ENCODE peak calls at places on chromosomes 7 and 10, in four cellular contexts. One of them, this sample, is unnamed.

GRCh38 chr10:129621694-129622093 is 154.7 kb downstream of the MGMT start:
- DNase-seq in ascending aorta: no peak
- DNase-seq in fibroblast of pulmonary artery: no peak
- DNase-seq in B cell: no peak
- DNase-seq in this sample: no peak

GRCh38 chr10:124875596-124875995 is 66.3 kb upstream of the ZRANB1 start:
- DNase-seq in ascending aorta: no peak
- DNase-seq in fibroblast of pulmonary artery: peak; percentile 42
- DNase-seq in B cell: no peak
- DNase-seq in this sample: no peak

GRCh38 chr10:78255796-78256638 is 222.4 kb downstream of the RPS24 start:
- DNase-seq in fibroblast of pulmonary artery: peak; percentile 97
- DNase-seq in B cell: no peak
- DNase-seq in ascending aorta: peak; percentile 64
- DNase-seq in this sample: no peak

GRCh38 chr10:70680899-70681730 is 8.8 kb downstream of the ADAMTS14 start:
- DNase-seq in B cell: no peak
- DNase-seq in fibroblast of pulmonary artery: no peak
- DNase-seq in ascending aorta: no peak
- DNase-seq in this sample: no peak

GRCh38 chr10:72158174-72158573 is 57.6 kb upstream of the ANAPC16 start:
- DNase-seq in ascending aorta: no peak
- DNase-seq in fibroblast of pulmonary artery: no peak
- DNase-seq in B cell: no peak
- DNase-seq in this sample: no peak

GRCh38 chr10:118832242-118832651 is 77.5 kb upstream of the CACUL1 start:
- DNase-seq in fibroblast of pulmonary artery: peak; percentile 64
- DNase-seq in B cell: no peak
- DNase-seq in ascending aorta: peak; percentile 18
- DNase-seq in this sample: no peak

GRCh38 chr7:151676759-151677158 is 157.1 kb upstream of the RHEB start:
- DNase-seq in fibroblast of pulmonary artery: no peak
- DNase-seq in B cell: no peak
- DNase-seq in ascending aorta: no peak
- DNase-seq in this sample: no peak

GRCh38 chr10:117804470-117805011 is 242.2 kb downstream of the RAB11FIP2 start:
- DNase-seq in B cell: no peak
- DNase-seq in fibroblast of pulmonary artery: no peak
- DNase-seq in ascending aorta: no peak
- DNase-seq in this sample: no peak

GRCh38 chr10:34815174-34816066 is at the start of gene PARD3:
- DNase-seq in ascending aorta: no peak
- DNase-seq in B cell: peak; percentile 43
- DNase-seq in fibroblast of pulmonary artery: peak; percentile 69
- DNase-seq in this sample: peak; percentile 65

GRCh38 chr7:131336956-131337355 is 9.3 kb downstream of the MKLN1 start:
- DNase-seq in fibroblast of pulmonary artery: peak; percentile 37
- DNase-seq in B cell: no peak
- DNase-seq in ascending aorta: no peak
- DNase-seq in this sample: no peak

GRCh38 chr7:104928721-104929400 is 85.1 kb upstream of the KMT2E start:
- DNase-seq in fibroblast of pulmonary artery: no peak
- DNase-seq in B cell: no peak
- DNase-seq in ascending aorta: no peak
- DNase-seq in this sample: no peak

GRCh38 chr10:130141878-130142277 is 5.7 kb downstream of the GLRX3 start:
- DNase-seq in B cell: no peak
- DNase-seq in fibroblast of pulmonary artery: no peak
- DNase-seq in ascending aorta: no peak
- DNase-seq in this sample: no peak

GRCh38 chr7:15561840-15562239 is at the start of gene AGMO:
- DNase-seq in B cell: no peak
- DNase-seq in fibroblast of pulmonary artery: peak; percentile 28
- DNase-seq in ascending aorta: no peak
- DNase-seq in this sample: no peak

DNA sequence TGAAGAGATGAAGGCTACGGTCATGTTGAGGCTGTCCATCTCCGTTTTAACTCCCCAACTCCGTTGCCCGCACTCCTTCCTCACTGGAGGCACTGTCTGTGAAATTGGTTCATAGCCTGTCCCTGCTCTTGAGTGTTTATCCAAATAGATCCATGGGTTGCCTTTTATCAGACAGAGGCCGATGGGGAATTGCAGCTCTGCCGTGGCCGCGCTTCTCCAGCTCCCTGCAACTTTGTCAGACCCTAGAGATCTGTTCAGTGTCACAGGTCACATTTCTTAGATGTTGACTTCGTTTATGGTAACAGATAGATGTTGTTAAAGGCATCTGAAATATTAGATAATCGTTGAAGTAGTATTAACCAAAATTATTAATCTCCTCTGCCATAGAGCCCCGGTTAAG is 14.7 kb downstream of the PPP2R2D start:
- DNase-seq in fibroblast of pulmonary artery: no peak
- DNase-seq in ascending aorta: no peak
- DNase-seq in B cell: no peak
- DNase-seq in this sample: no peak
- TF ChIP-seq CTCF in fibroblast of pulmonary artery: no peak
- TF ChIP-seq CTCF in ascending aorta: no peak
- TF ChIP-seq CTCF in B cell: no peak
- TF ChIP-seq CTCF in this sample: no peak

DNA sequence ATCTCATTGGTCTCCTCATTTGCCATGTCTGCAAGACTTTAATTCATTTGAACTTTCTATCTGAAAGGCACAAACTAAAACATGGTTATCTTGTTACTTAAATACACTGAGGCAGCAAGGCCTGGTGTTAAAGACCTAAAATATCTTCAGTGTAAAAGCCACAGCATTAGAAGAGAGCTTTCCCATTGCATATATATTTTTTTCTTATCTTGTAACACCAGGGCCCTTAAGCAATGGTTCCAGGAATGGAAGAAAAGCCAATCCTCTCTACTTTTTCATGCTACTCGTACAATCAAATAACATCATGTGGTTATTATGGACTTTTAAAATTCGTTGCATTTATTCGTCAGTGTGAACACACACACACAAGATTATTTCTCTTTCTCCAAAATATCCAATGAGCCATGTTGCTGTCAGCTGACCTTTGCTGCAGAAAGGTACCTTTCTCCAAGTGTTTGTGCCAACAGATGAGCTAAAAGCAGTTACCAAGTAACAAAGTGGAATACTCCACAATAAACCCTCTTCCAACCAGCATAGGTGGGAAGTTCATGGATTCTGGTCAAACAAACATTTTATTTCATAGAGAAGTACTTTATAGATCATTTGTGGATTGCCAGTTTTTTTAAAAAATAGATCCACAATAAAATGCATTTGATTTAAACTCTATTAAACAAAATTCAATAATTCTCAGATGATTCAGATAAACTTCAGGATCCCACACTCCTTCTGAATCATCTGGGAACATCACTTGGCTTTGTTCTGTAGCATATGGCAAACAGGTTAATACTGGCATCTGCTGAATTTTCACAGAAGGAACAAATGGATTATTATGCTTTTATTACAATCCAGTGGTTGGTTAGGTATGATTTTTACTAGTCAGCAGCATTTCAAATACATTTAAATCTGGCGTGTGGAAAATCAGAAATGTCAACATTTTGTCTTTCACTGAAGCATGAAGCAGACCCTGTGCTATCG is 63.3 kb upstream of the AGBL3 start:
- DNase-seq in B cell: no peak
- DNase-seq in fibroblast of pulmonary artery: no peak
- DNase-seq in ascending aorta: no peak
- DNase-seq in this sample: no peak
- TF ChIP-seq CTCF in B cell: no peak
- TF ChIP-seq CTCF in fibroblast of pulmonary artery: no peak
- TF ChIP-seq CTCF in ascending aorta: no peak
- TF ChIP-seq CTCF in this sample: no peak

DNA sequence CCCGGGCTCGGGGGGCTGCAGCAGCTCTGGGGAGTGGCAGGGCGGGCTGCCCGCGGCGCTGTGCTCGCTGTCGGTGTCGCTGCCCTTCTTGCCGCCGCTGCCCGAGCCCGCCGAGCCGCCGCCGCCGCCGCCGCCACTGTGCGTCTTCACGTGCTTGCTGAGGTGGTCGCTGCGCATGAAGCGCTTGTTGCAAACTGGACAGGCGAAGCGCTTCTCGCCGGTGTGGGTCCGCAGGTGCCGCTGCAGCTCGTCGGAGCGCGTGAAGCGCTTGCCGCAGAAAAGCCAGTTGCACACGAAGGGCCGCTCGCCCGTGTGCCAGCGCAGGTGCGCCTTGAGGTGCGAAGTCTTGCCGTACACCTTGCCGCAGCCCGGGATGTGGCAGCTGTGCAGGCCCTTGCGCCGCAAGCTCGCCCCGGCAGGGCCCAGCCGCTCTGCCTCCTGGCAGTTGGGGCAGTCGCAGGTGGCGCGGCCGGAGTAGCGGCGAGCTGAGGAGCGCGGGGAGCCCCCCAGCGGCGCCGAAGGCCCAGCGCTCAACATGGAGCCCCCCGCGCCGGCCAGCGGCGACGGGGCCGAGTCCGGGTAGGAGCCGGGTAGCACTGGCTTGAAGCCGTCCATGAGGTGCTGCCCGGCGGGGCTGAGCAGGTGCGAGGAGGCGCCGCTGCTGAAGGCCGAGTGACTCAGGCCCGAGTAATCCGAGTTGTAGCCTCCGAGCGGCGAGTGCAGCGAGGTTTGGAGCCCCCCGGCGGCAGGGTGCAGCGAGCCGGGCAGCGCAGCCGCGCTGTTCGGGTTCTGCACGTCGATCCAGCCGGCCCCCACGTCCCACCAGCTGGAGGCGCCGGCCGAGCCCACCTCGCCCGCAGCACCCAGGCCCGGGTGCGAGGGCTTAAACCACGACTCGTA is 2.1 kb downstream of the SP8 start:
- DNase-seq in ascending aorta: no peak
- DNase-seq in fibroblast of pulmonary artery: no peak
- DNase-seq in B cell: peak; percentile 60
- DNase-seq in this sample: peak; percentile 67
- TF ChIP-seq CTCF in ascending aorta: no peak
- TF ChIP-seq CTCF in fibroblast of pulmonary artery: no peak
- TF ChIP-seq CTCF in B cell: no peak
- TF ChIP-seq CTCF in this sample: peak; percentile 23

GRCh38 chr7:113491305-113491704 is 373.0 kb upstream of the SMIM30 start:
- DNase-seq in fibroblast of pulmonary artery: no peak
- DNase-seq in ascending aorta: no peak
- DNase-seq in B cell: no peak
- DNase-seq in this sample: no peak

GRCh38 chr7:113483657-113484056 is 365.3 kb upstream of the SMIM30 start:
- DNase-seq in ascending aorta: no peak
- DNase-seq in fibroblast of pulmonary artery: no peak
- DNase-seq in B cell: no peak
- DNase-seq in this sample: no peak

GRCh38 chr7:113486548-113486947 is 368.2 kb upstream of the SMIM30 start:
- DNase-seq in ascending aorta: no peak
- DNase-seq in fibroblast of pulmonary artery: no peak
- DNase-seq in B cell: no peak
- DNase-seq in this sample: no peak

DNA sequence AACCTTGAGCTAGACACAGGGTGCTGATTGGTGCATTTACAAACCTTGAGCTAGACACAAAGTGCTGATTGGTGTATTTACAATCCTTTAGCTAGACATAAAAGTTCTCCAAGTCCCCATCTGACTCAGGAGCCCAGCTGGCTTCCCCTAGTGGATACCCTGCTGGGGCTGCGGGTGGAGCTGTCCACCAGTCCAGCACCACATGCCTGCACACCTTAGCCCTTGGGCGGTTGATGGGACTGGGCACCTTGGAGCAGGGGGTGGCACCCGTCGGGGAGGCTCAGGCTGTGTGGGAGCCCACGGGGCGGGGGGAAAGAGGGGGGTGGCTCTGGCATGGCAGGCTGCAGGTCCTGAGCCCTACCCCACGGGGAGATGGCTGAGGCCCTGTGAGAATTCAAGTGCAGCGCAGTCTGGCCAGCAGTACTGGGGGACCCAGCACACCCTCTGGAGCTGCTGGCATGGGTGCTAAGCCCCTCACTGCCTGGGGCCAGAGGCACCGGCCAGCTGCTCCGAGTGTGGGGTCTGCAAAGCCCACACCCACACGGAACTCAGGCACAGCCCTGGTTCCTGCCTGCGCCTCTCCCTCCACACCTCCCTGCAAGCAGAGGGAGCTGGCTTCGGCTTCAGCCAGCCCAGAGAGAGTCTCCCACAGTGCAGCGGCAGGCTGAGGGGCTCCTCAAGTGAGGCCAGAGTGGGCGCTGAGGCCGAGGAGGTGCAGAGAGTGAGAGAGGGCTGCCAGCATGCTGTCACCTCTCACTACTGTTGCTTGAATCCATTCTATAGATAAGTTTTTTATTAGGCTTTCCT is 369.8 kb upstream of the SMIM30 start:
- DNase-seq in ascending aorta: no peak
- DNase-seq in fibroblast of pulmonary artery: no peak
- DNase-seq in B cell: no peak
- DNase-seq in this sample: no peak
- TF ChIP-seq CTCF in ascending aorta: no peak
- TF ChIP-seq CTCF in fibroblast of pulmonary artery: no peak
- TF ChIP-seq CTCF in B cell: no peak
- TF ChIP-seq CTCF in this sample: no peak

GRCh38 chr10:103592186-103593021 is 98.9 kb downstream of the NEURL1 start:
- DNase-seq in fibroblast of pulmonary artery: peak; percentile 39
- DNase-seq in B cell: peak; percentile 78
- DNase-seq in ascending aorta: no peak
- DNase-seq in this sample: peak; percentile 68

GRCh38 chr10:103594326-103594725 is 100.8 kb downstream of the NEURL1 start:
- DNase-seq in fibroblast of pulmonary artery: no peak
- DNase-seq in B cell: no peak
- DNase-seq in ascending aorta: no peak
- DNase-seq in this sample: no peak

GRCh38 chr10:103590744-103591291 is 97.3 kb downstream of the NEURL1 start:
- DNase-seq in ascending aorta: no peak
- DNase-seq in B cell: no peak
- DNase-seq in fibroblast of pulmonary artery: no peak
- DNase-seq in this sample: no peak

GRCh38 chr10:103595933-103596726 is 102.6 kb downstream of the NEURL1 start:
- DNase-seq in ascending aorta: no peak
- DNase-seq in fibroblast of pulmonary artery: no peak
- DNase-seq in B cell: no peak
- DNase-seq in this sample: no peak

GRCh38 chr10:103593022-103593570 is 99.6 kb downstream of the NEURL1 start:
- DNase-seq in B cell: no peak
- DNase-seq in ascending aorta: no peak
- DNase-seq in fibroblast of pulmonary artery: no peak
- DNase-seq in this sample: no peak
- TF ChIP-seq CTCF in B cell: no peak
- TF ChIP-seq CTCF in ascending aorta: no peak
- TF ChIP-seq CTCF in fibroblast of pulmonary artery: no peak
- TF ChIP-seq CTCF in this sample: peak; percentile 3

This sample was measured in endothelial cell.